ENCODE peak calls at places on chromosomes 6 and 20, in seven cellular contexts. One of them, this sample, is unnamed.

GRCh38 chr6:21941926-21942325 is 348.4 kb downstream of the SOX4 start:
- DNase-seq in H7: no peak
- DNase-seq in endodermal cell: no peak
- DNase-seq in fibroblast of lung: no peak
- DNase-seq in brain microvascular endothelial cell: no peak
- DNase-seq in kidney epithelial cell: no peak
- DNase-seq in cardiac muscle cell: no peak
- DNase-seq in this sample: no peak

GRCh38 chr6:140560671-140561070 is 1186.2 kb upstream of the CITED2 start:
- DNase-seq in H7: no peak
- DNase-seq in endodermal cell: no peak
- DNase-seq in fibroblast of lung: no peak
- DNase-seq in brain microvascular endothelial cell: no peak
- DNase-seq in kidney epithelial cell: no peak
- DNase-seq in cardiac muscle cell: no peak
- DNase-seq in this sample: no peak

GRCh38 chr6:43764767-43765166 is 5.2 kb upstream of the VEGFA start:
- DNase-seq in H7: peak
- DNase-seq in endodermal cell: peak
- DNase-seq in fibroblast of lung: no peak
- DNase-seq in brain microvascular endothelial cell: no peak
- DNase-seq in kidney epithelial cell: no peak
- DNase-seq in cardiac muscle cell: no peak
- DNase-seq in this sample: no peak

GRCh38 chr6:63644668-63645326 is 9.2 kb downstream of the PHF3 start:
- DNase-seq in H7: no peak
- DNase-seq in endodermal cell: peak
- DNase-seq in fibroblast of lung: no peak
- DNase-seq in brain microvascular endothelial cell: no peak
- DNase-seq in kidney epithelial cell: no peak
- DNase-seq in cardiac muscle cell: no peak
- DNase-seq in this sample: no peak

GRCh38 chr6:32669240-32669639 is 2.8 kb upstream of the HLA-DQB1 start:
- DNase-seq in H7: no peak
- DNase-seq in endodermal cell: no peak
- DNase-seq in fibroblast of lung: no peak
- DNase-seq in brain microvascular endothelial cell: no peak
- DNase-seq in kidney epithelial cell: no peak
- DNase-seq in cardiac muscle cell: no peak
- DNase-seq in this sample: no peak

GRCh38 chr6:11197175-11197535 is 35.3 kb downstream of the NEDD9 start:
- DNase-seq in H7: no peak
- DNase-seq in endodermal cell: no peak
- DNase-seq in fibroblast of lung: peak
- DNase-seq in brain microvascular endothelial cell: peak
- DNase-seq in kidney epithelial cell: no peak
- DNase-seq in cardiac muscle cell: no peak
- DNase-seq in this sample: no peak

GRCh38 chr20:23492292-23492691 is 1.4 kb downstream of the CST8 start:
- DNase-seq in H7: no peak
- DNase-seq in endodermal cell: no peak
- DNase-seq in fibroblast of lung: no peak
- DNase-seq in brain microvascular endothelial cell: no peak
- DNase-seq in kidney epithelial cell: no peak
- DNase-seq in cardiac muscle cell: no peak
- DNase-seq in this sample: no peak

GRCh38 chr6:109007521-109007920 is 87.1 kb downstream of the SESN1 start:
- DNase-seq in H7: no peak
- DNase-seq in endodermal cell: no peak
- DNase-seq in fibroblast of lung: no peak
- DNase-seq in brain microvascular endothelial cell: no peak
- DNase-seq in kidney epithelial cell: no peak
- DNase-seq in cardiac muscle cell: no peak
- DNase-seq in this sample: no peak

GRCh38 chr6:158043586-158044524 is 62.2 kb downstream of the SYNJ2 start:
- DNase-seq in H7: no peak
- DNase-seq in endodermal cell: no peak
- DNase-seq in fibroblast of lung: no peak
- DNase-seq in brain microvascular endothelial cell: no peak
- DNase-seq in kidney epithelial cell: no peak
- DNase-seq in cardiac muscle cell: peak
- DNase-seq in this sample: no peak

GRCh38 chr6:52416629-52417151 is 3.5 kb upstream of the EFHC1 start:
- DNase-seq in H7: peak
- DNase-seq in endodermal cell: peak
- DNase-seq in fibroblast of lung: peak
- DNase-seq in brain microvascular endothelial cell: peak
- DNase-seq in kidney epithelial cell: no peak
- DNase-seq in cardiac muscle cell: peak
- DNase-seq in this sample: peak

GRCh38 chr6:113857565-113858066 is 471 bp downstream of the MARCKS start:
- DNase-seq in H7: peak
- DNase-seq in endodermal cell: peak
- DNase-seq in fibroblast of lung: no peak
- DNase-seq in brain microvascular endothelial cell: no peak
- DNase-seq in kidney epithelial cell: no peak
- DNase-seq in cardiac muscle cell: peak
- DNase-seq in this sample: no peak

GRCh38 chr6:104952911-104953409 is 3.9 kb upstream of the LIN28B start:
- DNase-seq in H7: peak
- DNase-seq in endodermal cell: peak
- DNase-seq in fibroblast of lung: no peak
- DNase-seq in brain microvascular endothelial cell: no peak
- DNase-seq in kidney epithelial cell: no peak
- DNase-seq in cardiac muscle cell: peak
- DNase-seq in this sample: no peak

GRCh38 chr20:63399596-63400375 is 38.6 kb upstream of the CHRNA4 start:
- DNase-seq in H7: no peak
- DNase-seq in endodermal cell: no peak
- DNase-seq in fibroblast of lung: no peak
- DNase-seq in brain microvascular endothelial cell: no peak
- DNase-seq in kidney epithelial cell: no peak
- DNase-seq in cardiac muscle cell: no peak
- DNase-seq in this sample: no peak

GRCh38 chr6:106002005-106002404 is 84.1 kb upstream of the PRDM1 start:
- DNase-seq in H7: peak
- DNase-seq in endodermal cell: no peak
- DNase-seq in fibroblast of lung: no peak
- DNase-seq in brain microvascular endothelial cell: no peak
- DNase-seq in kidney epithelial cell: no peak
- DNase-seq in cardiac muscle cell: no peak
- DNase-seq in this sample: no peak

GRCh38 chr6:27865952-27866369 is 46.2 kb downstream of the OR2B2 start:
- DNase-seq in H7: peak
- DNase-seq in endodermal cell: peak
- DNase-seq in fibroblast of lung: no peak
- DNase-seq in brain microvascular endothelial cell: no peak
- DNase-seq in kidney epithelial cell: no peak
- DNase-seq in cardiac muscle cell: peak
- DNase-seq in this sample: no peak
- H3K4me3 ChIP-seq in H7: peak
- H3K4me3 ChIP-seq in endodermal cell: peak
- H3K4me3 ChIP-seq in fibroblast of lung: peak
- H3K4me3 ChIP-seq in brain microvascular endothelial cell: peak
- H3K4me3 ChIP-seq in kidney epithelial cell: peak
- H3K4me3 ChIP-seq in cardiac muscle cell: peak
- H3K4me3 ChIP-seq in this sample: peak

GRCh38 chr6:28137458-28138020 is 4.1 kb upstream of the ZKSCAN8 start:
- DNase-seq in H7: no peak
- DNase-seq in endodermal cell: no peak
- DNase-seq in fibroblast of lung: no peak
- DNase-seq in brain microvascular endothelial cell: no peak
- DNase-seq in kidney epithelial cell: no peak
- DNase-seq in cardiac muscle cell: no peak
- DNase-seq in this sample: no peak

GRCh38 chr6:28139860-28140500 is 1.7 kb upstream of the ZKSCAN8 start:
- DNase-seq in H7: no peak
- DNase-seq in endodermal cell: no peak
- DNase-seq in fibroblast of lung: no peak
- DNase-seq in brain microvascular endothelial cell: no peak
- DNase-seq in kidney epithelial cell: no peak
- DNase-seq in cardiac muscle cell: no peak
- DNase-seq in this sample: no peak

GRCh38 chr6:28141500-28142329 is at the start of gene ZKSCAN8:
- DNase-seq in H7: peak
- DNase-seq in endodermal cell: peak
- DNase-seq in fibroblast of lung: peak
- DNase-seq in brain microvascular endothelial cell: peak
- DNase-seq in kidney epithelial cell: peak
- DNase-seq in cardiac muscle cell: peak
- DNase-seq in this sample: peak

GRCh38 chr6:28140616-28141015 is 1.1 kb upstream of the ZKSCAN8 start:
- DNase-seq in H7: no peak
- DNase-seq in endodermal cell: no peak
- DNase-seq in fibroblast of lung: no peak
- DNase-seq in brain microvascular endothelial cell: no peak
- DNase-seq in kidney epithelial cell: no peak
- DNase-seq in cardiac muscle cell: no peak
- DNase-seq in this sample: no peak

GRCh38 chr6:28142446-28142845 is 763 bp downstream of the ZKSCAN8 start:
- DNase-seq in H7: no peak
- DNase-seq in endodermal cell: no peak
- DNase-seq in fibroblast of lung: peak
- DNase-seq in brain microvascular endothelial cell: no peak
- DNase-seq in kidney epithelial cell: no peak
- DNase-seq in cardiac muscle cell: no peak
- DNase-seq in this sample: no peak
- H3K4me3 ChIP-seq in H7: peak
- H3K4me3 ChIP-seq in endodermal cell: peak
- H3K4me3 ChIP-seq in fibroblast of lung: peak
- H3K4me3 ChIP-seq in brain microvascular endothelial cell: peak
- H3K4me3 ChIP-seq in kidney epithelial cell: peak
- H3K4me3 ChIP-seq in cardiac muscle cell: peak
- H3K4me3 ChIP-seq in this sample: peak

GRCh38 chr6:118551673-118552063 is 3.6 kb downstream of the PLN start:
- DNase-seq in H7: no peak
- DNase-seq in endodermal cell: no peak
- DNase-seq in fibroblast of lung: peak
- DNase-seq in brain microvascular endothelial cell: peak
- DNase-seq in kidney epithelial cell: no peak
- DNase-seq in cardiac muscle cell: no peak
- DNase-seq in this sample: no peak

GRCh38 chr6:118553132-118553531 is 5.0 kb downstream of the PLN start:
- DNase-seq in H7: no peak
- DNase-seq in endodermal cell: no peak
- DNase-seq in fibroblast of lung: no peak
- DNase-seq in brain microvascular endothelial cell: no peak
- DNase-seq in kidney epithelial cell: no peak
- DNase-seq in cardiac muscle cell: no peak
- DNase-seq in this sample: no peak

GRCh38 chr6:118554698-118555097 is 6.6 kb downstream of the PLN start:
- DNase-seq in H7: no peak
- DNase-seq in endodermal cell: no peak
- DNase-seq in fibroblast of lung: no peak
- DNase-seq in brain microvascular endothelial cell: no peak
- DNase-seq in kidney epithelial cell: no peak
- DNase-seq in cardiac muscle cell: no peak
- DNase-seq in this sample: no peak

GRCh38 chr6:118548136-118548535 is at the start of gene PLN:
- DNase-seq in H7: no peak
- DNase-seq in endodermal cell: no peak
- DNase-seq in fibroblast of lung: no peak
- DNase-seq in brain microvascular endothelial cell: no peak
- DNase-seq in kidney epithelial cell: no peak
- DNase-seq in cardiac muscle cell: peak
- DNase-seq in this sample: no peak

DNA sequence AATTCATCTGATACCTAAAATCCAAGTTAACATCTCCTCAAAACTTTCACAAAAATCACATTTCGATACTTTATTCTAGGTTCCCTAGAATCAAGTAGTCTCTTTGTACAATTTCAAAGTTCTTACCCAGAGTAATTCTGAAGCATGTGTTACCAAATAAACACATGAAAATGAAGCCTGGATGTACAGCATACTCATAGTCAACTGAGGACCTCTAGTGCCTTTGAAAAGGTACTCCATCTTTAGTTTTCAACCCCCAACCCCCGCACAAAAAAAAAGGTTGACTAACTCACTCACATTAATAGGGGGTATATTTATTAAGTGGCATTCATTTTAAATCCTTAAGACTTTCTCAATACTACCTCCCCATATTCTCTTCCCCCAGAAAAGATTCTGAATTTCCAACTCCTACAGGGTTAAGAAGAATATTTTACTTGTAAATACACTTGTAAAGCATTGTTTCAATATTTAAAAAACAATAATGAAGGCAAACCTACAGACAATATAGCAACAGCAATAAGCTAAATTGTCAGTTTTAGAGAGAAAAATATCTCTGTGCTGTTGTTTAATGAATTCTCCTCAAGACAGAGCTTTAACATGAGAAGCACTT is 3.1 kb downstream of the PLN start:
- DNase-seq in H7: peak
- DNase-seq in endodermal cell: no peak
- DNase-seq in fibroblast of lung: peak
- DNase-seq in brain microvascular endothelial cell: peak
- DNase-seq in kidney epithelial cell: no peak
- DNase-seq in cardiac muscle cell: peak
- DNase-seq in this sample: no peak
- H3K4me3 ChIP-seq in H7: no peak
- H3K4me3 ChIP-seq in endodermal cell: no peak
- H3K4me3 ChIP-seq in fibroblast of lung: no peak
- H3K4me3 ChIP-seq in brain microvascular endothelial cell: no peak
- H3K4me3 ChIP-seq in kidney epithelial cell: no peak
- H3K4me3 ChIP-seq in cardiac muscle cell: peak
- H3K4me3 ChIP-seq in this sample: no peak

DNA sequence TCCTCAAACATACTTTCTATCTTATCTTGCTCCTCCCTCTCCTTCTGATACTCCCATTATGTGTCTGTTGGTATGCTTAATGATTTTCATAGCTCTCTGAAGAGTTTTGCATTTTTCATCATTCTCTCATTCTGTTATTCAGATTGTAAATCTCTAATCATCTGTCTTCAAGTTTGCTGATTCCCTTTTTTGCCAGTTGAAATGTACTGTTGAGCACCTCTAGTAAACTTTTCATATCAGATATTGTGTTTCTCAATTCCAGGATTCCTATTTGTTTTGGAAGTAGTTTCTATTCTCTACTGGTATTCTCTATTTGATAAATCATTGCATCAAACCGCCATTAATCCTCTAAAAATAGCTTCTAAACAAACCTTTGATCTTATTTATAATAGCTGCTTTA is 387.7 kb downstream of the PAX1 start:
- DNase-seq in H7: no peak
- DNase-seq in endodermal cell: no peak
- DNase-seq in fibroblast of lung: no peak
- DNase-seq in brain microvascular endothelial cell: no peak
- DNase-seq in kidney epithelial cell: no peak
- DNase-seq in cardiac muscle cell: no peak
- DNase-seq in this sample: no peak
- H3K4me3 ChIP-seq in H7: no peak
- H3K4me3 ChIP-seq in endodermal cell: no peak
- H3K4me3 ChIP-seq in fibroblast of lung: no peak
- H3K4me3 ChIP-seq in brain microvascular endothelial cell: no peak
- H3K4me3 ChIP-seq in kidney epithelial cell: no peak
- H3K4me3 ChIP-seq in cardiac muscle cell: no peak
- H3K4me3 ChIP-seq in this sample: no peak

DNA sequence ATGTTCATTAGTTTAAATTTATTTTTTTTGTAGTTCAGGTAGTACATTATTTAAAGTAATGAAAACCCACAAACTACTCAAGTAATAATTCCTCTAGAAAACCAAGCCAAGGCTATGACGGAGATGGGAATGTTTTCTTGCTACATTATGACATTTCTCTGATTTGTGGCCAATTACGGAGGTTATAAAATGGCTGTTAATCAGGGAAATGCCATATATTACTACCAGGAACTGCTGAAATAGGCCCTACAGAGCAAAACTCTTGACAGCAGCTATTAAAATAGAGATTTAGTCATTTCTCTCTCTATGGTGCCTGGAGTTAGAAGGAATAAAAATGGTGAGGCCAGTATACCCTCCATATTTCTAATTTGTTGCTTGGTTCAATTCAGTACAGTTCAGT is 280.0 kb downstream of the ARHGAP18 start:
- DNase-seq in H7: no peak
- DNase-seq in endodermal cell: no peak
- DNase-seq in fibroblast of lung: no peak
- DNase-seq in brain microvascular endothelial cell: no peak
- DNase-seq in kidney epithelial cell: no peak
- DNase-seq in cardiac muscle cell: no peak
- DNase-seq in this sample: no peak
- H3K4me3 ChIP-seq in H7: no peak
- H3K4me3 ChIP-seq in endodermal cell: no peak
- H3K4me3 ChIP-seq in fibroblast of lung: no peak
- H3K4me3 ChIP-seq in brain microvascular endothelial cell: no peak
- H3K4me3 ChIP-seq in kidney epithelial cell: no peak
- H3K4me3 ChIP-seq in cardiac muscle cell: no peak
- H3K4me3 ChIP-seq in this sample: no peak